ENCODE peak calls at places on chromosomes 11 and 22, in four cellular contexts. One of them, this sample, is unnamed.
A peak's percentile ranks its signal among the peaks of the same experiment; 100 is the strongest.

GRCh38 chr11:64141081-64141783 is 24.7 kb downstream of the MACROD1 start:
- DNase-seq in CD8-positive, alpha-beta memory T cell: no peak
- DNase-seq in CD4-positive, alpha-beta memory T cell: no peak
- DNase-seq in left ventricle myocardium inferior: no peak
- DNase-seq in this sample: no peak

GRCh38 chr11:45435706-45436105 is 149.6 kb upstream of the SYT13 start:
- DNase-seq in CD4-positive, alpha-beta memory T cell: no peak
- DNase-seq in CD8-positive, alpha-beta memory T cell: no peak
- DNase-seq in left ventricle myocardium inferior: no peak
- DNase-seq in this sample: no peak

GRCh38 chr11:120718171-120718570 is 206.6 kb downstream of the GRIK4 start:
- DNase-seq in left ventricle myocardium inferior: no peak
- DNase-seq in CD8-positive, alpha-beta memory T cell: no peak
- DNase-seq in CD4-positive, alpha-beta memory T cell: no peak
- DNase-seq in this sample: no peak

GRCh38 chr11:121563900-121564822 is 111.4 kb upstream of the SORL1-AS1 start:
- DNase-seq in CD4-positive, alpha-beta memory T cell: no peak
- DNase-seq in CD8-positive, alpha-beta memory T cell: no peak
- DNase-seq in left ventricle myocardium inferior: no peak
- DNase-seq in this sample: no peak

GRCh38 chr11:119889728-119890280 is 160.8 kb upstream of the NECTIN1 start:
- DNase-seq in left ventricle myocardium inferior: no peak
- DNase-seq in CD4-positive, alpha-beta memory T cell: no peak
- DNase-seq in CD8-positive, alpha-beta memory T cell: no peak
- DNase-seq in this sample: no peak

GRCh38 chr11:130588471-130588870 is 140.0 kb downstream of the ADAMTS15 start:
- DNase-seq in left ventricle myocardium inferior: no peak
- DNase-seq in CD4-positive, alpha-beta memory T cell: no peak
- DNase-seq in CD8-positive, alpha-beta memory T cell: no peak
- DNase-seq in this sample: no peak

GRCh38 chr11:12540075-12540685 is 134.0 kb upstream of the TEAD1 start:
- DNase-seq in left ventricle myocardium inferior: no peak
- DNase-seq in CD8-positive, alpha-beta memory T cell: no peak
- DNase-seq in CD4-positive, alpha-beta memory T cell: no peak
- DNase-seq in this sample: no peak

GRCh38 chr11:130585545-130585944 is 137.1 kb downstream of the ADAMTS15 start:
- DNase-seq in left ventricle myocardium inferior: no peak
- DNase-seq in CD8-positive, alpha-beta memory T cell: no peak
- DNase-seq in CD4-positive, alpha-beta memory T cell: no peak
- DNase-seq in this sample: no peak

GRCh38 chr11:126857860-126858808 is 142.4 kb downstream of the KIRREL3 start:
- DNase-seq in left ventricle myocardium inferior: no peak
- DNase-seq in CD8-positive, alpha-beta memory T cell: no peak
- DNase-seq in CD4-positive, alpha-beta memory T cell: no peak
- DNase-seq in this sample: peak; percentile 59

GRCh38 chr11:57982763-57983162 is 40.9 kb upstream of the OR9Q1 start:
- DNase-seq in left ventricle myocardium inferior: no peak
- DNase-seq in CD8-positive, alpha-beta memory T cell: no peak
- DNase-seq in CD4-positive, alpha-beta memory T cell: no peak
- DNase-seq in this sample: no peak

GRCh38 chr11:3824714-3825472 is 15.9 kb downstream of the RHOG start:
- DNase-seq in CD4-positive, alpha-beta memory T cell: peak; percentile 79
- DNase-seq in left ventricle myocardium inferior: peak; percentile 58
- DNase-seq in CD8-positive, alpha-beta memory T cell: peak; percentile 79
- DNase-seq in this sample: no peak

GRCh38 chr22:49934891-49935557 is 16.6 kb downstream of the CRELD2 start:
- DNase-seq in CD8-positive, alpha-beta memory T cell: peak; percentile 69
- DNase-seq in left ventricle myocardium inferior: peak; percentile 90
- DNase-seq in CD4-positive, alpha-beta memory T cell: peak; percentile 78
- DNase-seq in this sample: no peak

GRCh38 chr11:46006418-46007070 is 84.1 kb downstream of the LARGE2 start:
- DNase-seq in left ventricle myocardium inferior: no peak
- DNase-seq in CD8-positive, alpha-beta memory T cell: peak; percentile 43
- DNase-seq in CD4-positive, alpha-beta memory T cell: peak; percentile 59
- DNase-seq in this sample: peak; percentile 47

GRCh38 chr22:19654338-19654922 is 59.9 kb upstream of the SEPTIN5 start:
- DNase-seq in left ventricle myocardium inferior: no peak
- DNase-seq in CD4-positive, alpha-beta memory T cell: no peak
- DNase-seq in CD8-positive, alpha-beta memory T cell: no peak
- DNase-seq in this sample: no peak

GRCh38 chr11:128548655-128549255 is 38.6 kb downstream of the ETS1 start:
- DNase-seq in CD8-positive, alpha-beta memory T cell: peak; percentile 48
- DNase-seq in CD4-positive, alpha-beta memory T cell: peak; percentile 39
- DNase-seq in left ventricle myocardium inferior: peak; percentile 78
- DNase-seq in this sample: no peak

GRCh38 chr11:107856981-107857517 is 1.5 kb downstream of the SLC35F2 start:
- DNase-seq in CD4-positive, alpha-beta memory T cell: no peak
- DNase-seq in left ventricle myocardium inferior: no peak
- DNase-seq in CD8-positive, alpha-beta memory T cell: no peak
- DNase-seq in this sample: no peak

GRCh38 chr22:20811971-20812660 is 38.2 kb downstream of the SERPIND1 start:
- DNase-seq in left ventricle myocardium inferior: no peak
- DNase-seq in CD4-positive, alpha-beta memory T cell: no peak
- DNase-seq in CD8-positive, alpha-beta memory T cell: no peak
- DNase-seq in this sample: no peak
- H3K4me3 ChIP-seq in left ventricle myocardium inferior: no peak overlapping the region
- H3K4me3 ChIP-seq in CD4-positive, alpha-beta memory T cell: no peak overlapping the region
- H3K4me3 ChIP-seq in CD8-positive, alpha-beta memory T cell: no peak overlapping the region
- H3K4me3 ChIP-seq in this sample: no peak overlapping the region

DNA sequence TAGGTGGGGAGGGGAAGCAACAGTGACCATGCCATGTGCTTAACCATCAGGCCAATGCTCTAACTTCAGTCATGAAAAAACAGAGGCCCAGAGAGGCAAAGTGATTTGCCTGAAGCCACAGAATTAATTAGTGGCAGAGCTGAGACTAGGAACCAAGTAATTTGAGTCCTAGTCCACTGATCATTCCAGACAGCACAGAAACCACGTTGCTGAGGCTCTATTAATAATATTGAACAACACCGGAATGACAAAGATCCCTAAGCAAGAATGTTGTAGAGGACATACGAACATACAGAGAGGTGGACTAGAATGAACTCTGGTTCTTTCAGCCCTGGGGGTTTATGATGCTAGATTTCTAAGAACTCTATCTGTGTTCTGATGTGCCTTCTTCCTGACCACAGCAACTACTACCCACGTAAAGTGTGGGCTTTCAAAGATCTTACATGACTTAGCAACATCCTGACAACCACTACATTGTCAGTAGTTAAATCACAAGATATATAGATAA is 92.3 kb downstream of the GAB2 start:
- DNase-seq in CD8-positive, alpha-beta memory T cell: peak; percentile 50
- DNase-seq in CD4-positive, alpha-beta memory T cell: peak; percentile 18
- DNase-seq in left ventricle myocardium inferior: no peak
- DNase-seq in this sample: no peak
- H3K4me3 ChIP-seq in CD8-positive, alpha-beta memory T cell: no peak overlapping the region
- H3K4me3 ChIP-seq in CD4-positive, alpha-beta memory T cell: no peak overlapping the region
- H3K4me3 ChIP-seq in left ventricle myocardium inferior: no peak overlapping the region
- H3K4me3 ChIP-seq in this sample: no peak overlapping the region

GRCh38 chr11:93791493-93791892 is 7.4 kb downstream of the MED17 start:
- DNase-seq in left ventricle myocardium inferior: no peak
- DNase-seq in CD8-positive, alpha-beta memory T cell: no peak
- DNase-seq in CD4-positive, alpha-beta memory T cell: no peak
- DNase-seq in this sample: no peak
- H3K4me3 ChIP-seq in left ventricle myocardium inferior: no peak overlapping the region
- H3K4me3 ChIP-seq in CD8-positive, alpha-beta memory T cell: no peak overlapping the region
- H3K4me3 ChIP-seq in CD4-positive, alpha-beta memory T cell: no peak overlapping the region
- H3K4me3 ChIP-seq in this sample: no peak overlapping the region

GRCh38 chr11:7889985-7890384 is 41.1 kb downstream of the OR10A6 start:
- DNase-seq in CD4-positive, alpha-beta memory T cell: no peak
- DNase-seq in left ventricle myocardium inferior: no peak
- DNase-seq in CD8-positive, alpha-beta memory T cell: no peak
- DNase-seq in this sample: no peak
- H3K4me3 ChIP-seq in CD4-positive, alpha-beta memory T cell: no peak overlapping the region
- H3K4me3 ChIP-seq in left ventricle myocardium inferior: no peak overlapping the region
- H3K4me3 ChIP-seq in CD8-positive, alpha-beta memory T cell: no peak overlapping the region
- H3K4me3 ChIP-seq in this sample: no peak overlapping the region

DNA sequence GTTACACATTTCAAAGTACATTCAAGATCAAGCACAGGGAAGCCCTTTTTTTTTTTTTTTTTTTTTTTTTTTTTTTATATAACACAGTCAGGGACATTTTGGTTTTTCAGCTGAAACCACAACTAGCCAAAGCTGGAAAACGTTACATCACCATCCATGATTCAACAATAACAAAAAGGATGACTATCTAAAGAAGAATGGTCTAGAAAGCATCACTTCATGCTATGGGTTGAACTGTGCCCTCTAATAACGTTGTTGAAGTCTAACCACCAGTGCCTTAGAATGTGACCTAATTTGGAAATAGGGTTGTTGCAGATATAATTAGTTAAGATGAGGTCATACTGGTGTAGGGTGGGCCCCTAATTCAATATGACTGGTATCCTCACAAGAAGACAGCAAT is 46.6 kb downstream of the MTMR2 start:
- DNase-seq in left ventricle myocardium inferior: no peak
- DNase-seq in CD8-positive, alpha-beta memory T cell: no peak
- DNase-seq in CD4-positive, alpha-beta memory T cell: no peak
- DNase-seq in this sample: peak; percentile 99
- H3K4me3 ChIP-seq in left ventricle myocardium inferior: no peak overlapping the region
- H3K4me3 ChIP-seq in CD8-positive, alpha-beta memory T cell: no peak overlapping the region
- H3K4me3 ChIP-seq in CD4-positive, alpha-beta memory T cell: no peak overlapping the region
- H3K4me3 ChIP-seq in this sample: no peak overlapping the region

GRCh38 chr22:24507742-24508141 is 12.6 kb downstream of the UPB1 start:
- DNase-seq in CD8-positive, alpha-beta memory T cell: no peak
- DNase-seq in left ventricle myocardium inferior: no peak
- DNase-seq in CD4-positive, alpha-beta memory T cell: no peak
- DNase-seq in this sample: no peak
- H3K4me3 ChIP-seq in CD8-positive, alpha-beta memory T cell: no peak overlapping the region
- H3K4me3 ChIP-seq in left ventricle myocardium inferior: no peak overlapping the region
- H3K4me3 ChIP-seq in CD4-positive, alpha-beta memory T cell: no peak overlapping the region
- H3K4me3 ChIP-seq in this sample: no peak overlapping the region

GRCh38 chr22:44673406-44673805 is 28.6 kb upstream of the PRR5 start:
- DNase-seq in CD4-positive, alpha-beta memory T cell: no peak
- DNase-seq in CD8-positive, alpha-beta memory T cell: no peak
- DNase-seq in left ventricle myocardium inferior: no peak
- DNase-seq in this sample: no peak

GRCh38 chr22:44678980-44679647 is 22.9 kb upstream of the PRR5 start:
- DNase-seq in CD8-positive, alpha-beta memory T cell: no peak
- DNase-seq in left ventricle myocardium inferior: no peak
- DNase-seq in CD4-positive, alpha-beta memory T cell: no peak
- DNase-seq in this sample: no peak

GRCh38 chr22:44678245-44678979 is 23.6 kb upstream of the PRR5 start:
- DNase-seq in CD8-positive, alpha-beta memory T cell: no peak
- DNase-seq in left ventricle myocardium inferior: no peak
- DNase-seq in CD4-positive, alpha-beta memory T cell: no peak
- DNase-seq in this sample: no peak

GRCh38 chr22:44677299-44678244 is 24.4 kb upstream of the PRR5 start:
- DNase-seq in CD4-positive, alpha-beta memory T cell: no peak
- DNase-seq in left ventricle myocardium inferior: no peak
- DNase-seq in CD8-positive, alpha-beta memory T cell: no peak
- DNase-seq in this sample: no peak

DNA sequence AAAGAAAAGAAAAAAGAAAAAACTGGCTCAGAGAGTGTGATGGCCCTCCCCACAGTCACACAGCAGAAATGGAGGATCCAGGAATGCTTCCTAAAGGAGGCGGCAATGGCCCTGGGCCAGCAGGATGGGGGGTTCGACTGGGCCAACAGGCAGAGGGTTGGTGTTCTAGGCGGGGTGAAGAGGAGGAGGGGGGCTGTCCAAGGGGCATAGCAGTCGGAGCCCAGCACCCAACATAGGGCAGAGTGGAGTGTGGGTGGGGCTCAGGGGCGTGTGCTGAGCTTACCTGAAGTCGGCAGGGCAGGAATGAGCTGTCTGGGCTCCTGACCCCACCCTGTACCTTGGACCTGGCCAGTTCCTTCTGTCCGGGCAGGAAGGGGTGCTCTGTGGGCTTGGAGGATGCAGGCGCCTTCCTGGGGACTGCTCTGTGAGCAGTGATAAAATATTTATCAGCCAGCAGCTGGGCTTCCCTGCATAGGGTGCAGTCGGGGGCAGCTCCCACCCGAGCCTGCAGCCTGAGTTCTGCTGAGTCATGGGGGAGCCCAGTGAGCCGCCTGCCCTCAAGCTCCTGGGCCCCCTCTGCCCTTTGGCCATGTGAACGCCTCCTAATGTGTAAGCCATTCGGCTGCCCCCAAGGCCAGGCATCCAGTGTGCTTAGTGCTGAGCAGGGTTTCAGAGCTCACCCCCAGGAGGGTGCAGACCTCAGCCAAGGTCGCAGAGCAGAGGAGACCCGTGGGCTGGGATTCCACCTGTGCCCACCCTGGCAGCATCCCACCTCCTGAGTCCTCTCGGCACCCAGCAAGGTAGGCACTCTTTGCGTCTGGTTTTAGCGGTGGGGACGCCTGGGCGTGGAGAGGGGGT is 25.3 kb upstream of the PRR5 start:
- DNase-seq in CD8-positive, alpha-beta memory T cell: no peak
- DNase-seq in left ventricle myocardium inferior: no peak
- DNase-seq in CD4-positive, alpha-beta memory T cell: no peak
- DNase-seq in this sample: no peak
- H3K4me3 ChIP-seq in CD8-positive, alpha-beta memory T cell: peak overlapping the region; percentile 22
- H3K4me3 ChIP-seq in left ventricle myocardium inferior: no peak overlapping the region
- H3K4me3 ChIP-seq in CD4-positive, alpha-beta memory T cell: no peak overlapping the region
- H3K4me3 ChIP-seq in this sample: no peak overlapping the region

DNA sequence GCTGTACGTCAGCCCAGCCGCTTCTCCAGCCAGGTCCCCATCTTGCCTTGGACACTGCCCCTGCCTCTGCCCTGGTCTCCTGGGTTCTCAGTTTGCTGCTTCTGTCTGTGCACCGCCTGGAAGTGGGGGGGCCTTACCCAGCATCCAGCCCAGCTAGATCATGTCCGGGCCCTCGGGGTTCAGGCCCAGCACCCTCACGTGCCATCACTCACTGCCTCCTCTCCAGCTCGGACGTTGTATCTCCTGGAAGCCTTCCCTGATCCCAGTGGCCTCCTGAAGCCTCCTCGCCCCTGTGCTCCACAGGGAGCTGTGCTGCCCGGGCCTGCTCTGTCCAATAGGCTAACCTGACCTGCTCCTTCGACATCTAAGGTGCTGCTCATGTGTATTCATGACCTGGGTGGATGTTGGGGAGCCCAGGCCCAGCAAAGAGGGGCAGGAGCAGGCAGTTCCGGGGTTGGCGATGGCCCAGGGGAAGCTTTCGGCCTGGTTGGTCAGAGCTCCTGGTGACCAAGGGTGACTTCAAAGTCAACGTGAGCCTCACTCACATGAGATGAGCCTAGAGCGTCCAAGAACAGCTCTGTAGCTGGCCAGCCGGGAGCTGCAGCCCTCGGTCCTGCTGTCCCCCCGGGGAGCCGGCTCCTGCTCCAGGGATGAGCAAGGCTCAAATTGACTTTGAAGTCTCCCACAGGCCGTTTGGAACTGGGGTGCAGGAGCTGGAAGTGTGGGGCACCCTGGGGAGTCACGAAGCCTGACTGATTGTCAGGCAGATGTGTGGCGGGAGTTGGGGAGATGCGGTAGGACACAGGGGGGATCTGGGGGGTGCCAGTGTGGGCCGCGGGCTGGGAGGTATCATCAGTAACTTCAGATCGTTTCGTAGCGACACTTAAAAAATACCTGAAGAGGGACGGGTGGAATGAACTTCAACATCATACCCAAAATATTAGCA is 5.2 kb upstream of the ASCL2 start:
- DNase-seq in CD8-positive, alpha-beta memory T cell: no peak
- DNase-seq in left ventricle myocardium inferior: no peak
- DNase-seq in CD4-positive, alpha-beta memory T cell: no peak
- DNase-seq in this sample: no peak
- H3K4me3 ChIP-seq in CD8-positive, alpha-beta memory T cell: no peak overlapping the region
- H3K4me3 ChIP-seq in left ventricle myocardium inferior: no peak overlapping the region
- H3K4me3 ChIP-seq in CD4-positive, alpha-beta memory T cell: no peak overlapping the region
- H3K4me3 ChIP-seq in this sample: no peak overlapping the region

GRCh38 chr11:31808268-31808667 is 2.9 kb downstream of the PAX6 start:
- DNase-seq in CD4-positive, alpha-beta memory T cell: no peak
- DNase-seq in CD8-positive, alpha-beta memory T cell: no peak
- DNase-seq in left ventricle myocardium inferior: no peak
- DNase-seq in this sample: no peak
- H3K4me3 ChIP-seq in CD4-positive, alpha-beta memory T cell: no peak overlapping the region
- H3K4me3 ChIP-seq in CD8-positive, alpha-beta memory T cell: no peak overlapping the region
- H3K4me3 ChIP-seq in left ventricle myocardium inferior: no peak overlapping the region
- H3K4me3 ChIP-seq in this sample: no peak overlapping the region

This sample was measured in skeletal muscle cell.